ENCODE peak calls at places on chromosomes 7 and 10, in six cellular contexts. L, I, D, B, A and S are unnamed samples.

GRCh38 chr10:63633677-63634487 is 112.7 kb downstream of the REEP3 start:
- DNase-seq in A (peak), I (no peak), L (no peak), B (peak), D (peak), S (peak)

GRCh38 chr7:35771776-35772175 is 29.1 kb upstream of the SEPTIN7 start:
- DNase-seq in I (no peak), B (no peak), A (no peak), L (no peak), D (no peak), S (no peak)

GRCh38 chr7:1248077-1248458 is 15.4 kb downstream of the UNCX start:
- DNase-seq in L (no peak), D (no peak), B (no peak), I (no peak), A (no peak), S (no peak)

GRCh38 chr10:1153253-1153763 is 97.1 kb downstream of the WDR37 start:
- DNase-seq in D (no peak), L (no peak), I (no peak), B (no peak), A (no peak), S (no peak)

GRCh38 chr10:112446055-112446854 is 459 bp downstream of the ZDHHC6 start:
- DNase-seq in A (peak), B (peak), D (peak), L (no peak), I (no peak), S (peak)

GRCh38 chr10:11093733-11094132 is 76.1 kb downstream of the CELF2 start:
- DNase-seq in D (no peak), I (no peak), L (no peak), B (no peak), A (no peak), S (no peak)

GRCh38 chr7:4641091-4641666 is 40.9 kb upstream of the FOXK1 start:
- DNase-seq in I (no peak), A (no peak), D (no peak), L (no peak), B (no peak), S (no peak)

GRCh38 chr10:484925-485661 is 204.4 kb downstream of the DIP2C start:
- DNase-seq in B (peak), A (no peak), D (no peak), I (peak), L (peak), S (peak)

GRCh38 chr10:8044331-8044907 is 10.1 kb upstream of the GATA3 start:
- DNase-seq in D (no peak), L (no peak), A (peak), B (no peak), I (no peak), S (no peak)

GRCh38 chr7:20351901-20352300 is 21.2 kb downstream of the ITGB8 start:
- DNase-seq in A (no peak), B (no peak), D (peak), L (no peak), I (no peak), S (peak)

GRCh38 chr7:135745702-135746312 is 2.8 kb downstream of the FAM180A start:
- DNase-seq in L (no peak), D (peak), A (no peak), I (no peak), B (peak), S (peak)

GRCh38 chr10:12984165-12984747 is 17.3 kb downstream of the CCDC3 start:
- DNase-seq in A (no peak), L (no peak), B (no peak), I (no peak), D (peak), S (peak)

GRCh38 chr7:54705436-54705835 is 53.6 kb downstream of the SEC61G start:
- DNase-seq in D (peak), B (peak), A (no peak), I (no peak), L (no peak), S (peak)

GRCh38 chr7:84900215-84900614 is 286.6 kb downstream of the SEMA3D start:
- DNase-seq in L (no peak), B (no peak), D (no peak), A (no peak), I (no peak), S (no peak)

GRCh38 chr7:116194115-116194514 is 16.2 kb upstream of the TES start:
- DNase-seq in I (no peak), B (peak), L (no peak), A (no peak), D (no peak), S (no peak)

GRCh38 chr10:62985807-62986525 is 147.2 kb upstream of the NRBF2 start:
- DNase-seq in L (no peak), A (no peak), D (no peak), I (no peak), B (no peak), S (no peak)

GRCh38 chr10:76040107-76040829 is 608.8 kb downstream of the LRMDA start:
- DNase-seq in I (no peak), L (no peak), D (no peak), B (peak), A (peak), S (no peak)

GRCh38 chr10:47104786-47105385 is 193.7 kb downstream of the PTPN20 start:
- DNase-seq in L (no peak), D (no peak), A (no peak), B (no peak), I (no peak), S (no peak)